ENCODE peak calls at places on chromosomes 13 and 19, in six cellular contexts. F is suprapubic skin, H is uterus, S is transverse colon, I is esophagus squamous epithelium, M is HCT116. W is an unnamed sample.

GRCh38 chr13:50598338-50598737 is 245.2 kb downstream of the DLEU7 start:
- DNase-seq in I (no peak), F (no peak), M (no peak), S (no peak), H (no peak), W (no peak)

GRCh38 chr13:24271611-24272451 is 37.5 kb upstream of the C1QTNF9 start:
- DNase-seq in I (no peak), F (no peak), M (no peak), H (peak; percentile 51), S (peak; percentile 72), W (no peak)

GRCh38 chr13:20231839-20232555 is at the start of gene GJB6:
- DNase-seq in S (peak; percentile 32), I (no peak), F (no peak), H (no peak), M (no peak), W (no peak)

GRCh38 chr13:80524447-80525215 is 183.7 kb upstream of the SPRY2 start:
- DNase-seq in I (no peak), M (peak; percentile 15), H (no peak), F (no peak), S (no peak), W (no peak)

GRCh38 chr19:33008738-33009137 is 36.7 kb downstream of the FAAP24 start:
- DNase-seq in F (no peak), H (no peak), S (no peak), M (no peak), I (no peak), W (no peak)

GRCh38 chr19:793775-794174 is 3.5 kb upstream of the PTBP1 start:
- DNase-seq in M (no peak), I (no peak), S (no peak), H (no peak), F (no peak), W (no peak)

GRCh38 chr13:47798194-47798593 is 202.9 kb downstream of the SUCLA2 start:
- DNase-seq in I (no peak), F (no peak), S (no peak), M (no peak), H (no peak), W (no peak)

GRCh38 chr19:40175820-40176219 is 15.4 kb upstream of the MAP3K10 start:
- DNase-seq in F (no peak), M (no peak), I (no peak), H (no peak), S (no peak), W (no peak)

GRCh38 chr19:57559008-57559403 is 657 bp downstream of the ZNF550 start:
- DNase-seq in H (no peak), I (no peak), M (no peak), S (peak; percentile 10), F (no peak), W (peak; percentile 87)

GRCh38 chr19:30784850-30785459 is 412.8 kb downstream of the ZNF536 start:
- DNase-seq in H (peak; percentile 36), I (no peak), S (peak; percentile 65), M (no peak), F (no peak), W (peak; percentile 60)

GRCh38 chr19:55253842-55254624 is 4.8 kb downstream of the PPP6R1 start:
- DNase-seq in H (no peak), M (no peak), F (no peak), S (peak; percentile 69), I (no peak), W (no peak)

GRCh38 chr19:27745978-27746542 is 1466.9 kb downstream of the UQCRFS1 start:
- DNase-seq in I (no peak), H (no peak), M (no peak), S (no peak), F (peak; percentile 17), W (no peak)

GRCh38 chr19:12364391-12365093 is 941 bp downstream of the ZNF442 start:
- DNase-seq in I (no peak), M (no peak), H (peak; percentile 16), F (peak; percentile 66), S (peak; percentile 15), W (no peak)

GRCh38 chr19:2061093-2061935 is 10.3 kb upstream of the MKNK2 start:
- DNase-seq in H (peak; percentile 99), F (peak; percentile 100), M (peak; percentile 93), I (peak; percentile 97), S (peak; percentile 100), W (peak; percentile 94)
- TF ChIP-seq POLR2A in H (peak; percentile 98), F (no peak), M (peak; percentile 56), I (no peak), S (peak; percentile 82), W (peak; percentile 14)

GRCh38 chr13:28528848-28529247 is 33.9 kb upstream of the FLT1 start:
- DNase-seq in H (no peak), M (no peak), F (no peak), S (no peak), I (no peak), W (no peak)

GRCh38 chr13:28528388-28528787 is 33.5 kb upstream of the FLT1 start:
- DNase-seq in F (no peak), I (no peak), S (no peak), H (no peak), M (no peak), W (no peak)

GRCh38 chr13:28526876-28527275 is 31.9 kb upstream of the FLT1 start:
- DNase-seq in H (no peak), F (no peak), I (no peak), S (no peak), M (no peak), W (no peak)

GRCh38 chr13:28527629-28528028 is 32.7 kb upstream of the FLT1 start:
- DNase-seq in F (no peak), S (no peak), M (no peak), I (no peak), H (no peak), W (no peak)

GRCh38 chr13:28522871-28523270 is 27.9 kb upstream of the FLT1 start:
- DNase-seq in S (no peak), F (no peak), I (no peak), H (no peak), M (no peak), W (no peak)
- TF ChIP-seq POLR2A in S (no peak), F (no peak), I (no peak), H (no peak), M (no peak), W (no peak)

GRCh38 chr19:19137556-19138109 is 645 bp downstream of the TMEM161A start:
- DNase-seq in I (no peak), H (no peak), F (no peak), S (no peak), M (no peak), W (no peak)

GRCh38 chr19:19134687-19135158 is 3.6 kb downstream of the TMEM161A start:
- DNase-seq in S (no peak), I (no peak), H (no peak), F (no peak), M (no peak), W (no peak)

GRCh38 chr19:19139876-19140229 is 1.6 kb upstream of the TMEM161A start:
- DNase-seq in S (no peak), I (no peak), H (no peak), F (no peak), M (no peak), W (no peak)

GRCh38 chr19:19140476-19140875 is 2.2 kb upstream of the TMEM161A start:
- DNase-seq in H (no peak), F (no peak), M (no peak), S (no peak), I (no peak), W (no peak)

GRCh38 chr19:19138110-19138981 is at the start of gene TMEM161A:
- DNase-seq in H (peak; percentile 98), M (peak; percentile 98), I (peak; percentile 88), F (peak; percentile 98), S (peak; percentile 98), W (peak; percentile 100)
- TF ChIP-seq POLR2A in H (peak; percentile 60), M (peak; percentile 89), I (no peak), F (no peak), S (peak; percentile 60), W (peak; percentile 69)

GRCh38 chr19:3970808-3971598 is at the start of gene DAPK3:
- DNase-seq in S (peak; percentile 98), I (peak; percentile 81), M (peak; percentile 96), F (peak; percentile 97), H (peak; percentile 98), W (peak; percentile 84)
- TF ChIP-seq POLR2A in S (peak; percentile 90), I (no peak), M (no peak), F (no peak), H (peak; percentile 100), W (peak; percentile 66)

DNA sequence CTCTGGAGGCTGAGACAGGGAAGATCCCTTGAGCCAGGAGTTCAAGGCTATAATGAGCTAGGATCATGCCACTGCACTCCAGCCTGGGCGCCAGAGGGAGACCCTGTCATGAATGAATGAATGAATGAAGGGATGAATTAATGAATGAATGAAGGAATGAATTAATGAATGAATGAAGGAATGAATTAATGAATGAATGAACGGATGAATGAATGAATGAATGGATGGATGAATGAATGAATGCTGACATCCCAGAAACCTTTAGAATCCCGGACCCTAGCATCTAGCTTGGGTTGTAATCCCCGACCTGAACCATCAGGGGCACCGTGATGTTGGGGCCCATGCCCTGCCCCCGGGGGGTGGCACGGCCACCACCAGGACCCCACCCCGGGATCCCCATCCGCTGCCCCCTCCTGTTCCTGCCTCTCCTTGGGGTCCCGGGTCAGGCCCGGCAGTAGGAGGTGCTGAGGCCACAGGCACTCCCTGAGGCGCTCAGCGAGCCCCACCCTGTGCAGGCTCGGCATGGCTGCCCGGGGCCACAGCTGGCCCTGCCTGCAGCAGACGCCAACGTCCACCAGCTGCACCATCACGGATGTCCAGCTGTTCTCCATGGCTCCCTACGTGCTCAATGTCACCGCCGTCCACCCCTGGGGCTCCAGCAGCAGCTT is 3.4 kb downstream of the EBI3 start:
- DNase-seq in I (no peak), F (no peak), H (no peak), S (no peak), M (no peak), W (no peak)
- TF ChIP-seq POLR2A in I (no peak), F (no peak), H (no peak), S (no peak), M (no peak), W (no peak)

DNA sequence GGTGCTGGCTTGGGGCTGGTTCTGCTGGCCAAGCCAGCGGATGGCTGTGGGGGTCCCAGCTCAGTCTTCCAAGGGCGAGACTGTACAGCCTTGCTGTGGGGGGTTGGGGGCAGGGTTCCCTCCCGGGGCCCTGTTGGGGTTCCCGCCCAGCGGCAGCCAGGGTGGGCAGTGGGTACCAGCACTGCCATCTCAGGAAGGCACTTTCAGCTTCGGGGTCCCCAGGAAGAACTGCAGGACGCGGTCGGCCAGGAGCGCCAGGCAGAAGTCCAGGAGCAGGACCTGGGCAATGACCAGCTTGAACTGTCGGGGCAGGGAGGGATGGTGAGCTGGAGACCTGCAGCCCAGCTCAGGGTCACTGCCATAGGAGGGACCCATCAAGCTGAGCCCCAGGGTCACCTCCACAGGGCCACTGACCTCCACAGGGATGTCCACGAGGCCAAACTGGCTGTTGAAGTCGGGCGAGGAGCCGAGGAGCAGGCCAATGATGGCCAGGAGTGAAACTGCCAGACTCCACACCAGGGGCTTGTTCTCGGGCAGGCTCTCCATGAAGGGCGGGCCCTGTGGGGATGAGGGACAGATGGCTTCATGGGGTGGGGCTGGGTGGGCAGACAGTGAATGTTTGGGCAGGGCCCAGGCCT is 1.9 kb upstream of the GMIP start:
- DNase-seq in I (no peak), F (peak; percentile 61), S (no peak), H (no peak), M (no peak), W (no peak)
- TF ChIP-seq POLR2A in I (no peak), F (no peak), S (no peak), H (no peak), M (no peak), W (no peak)

DNA sequence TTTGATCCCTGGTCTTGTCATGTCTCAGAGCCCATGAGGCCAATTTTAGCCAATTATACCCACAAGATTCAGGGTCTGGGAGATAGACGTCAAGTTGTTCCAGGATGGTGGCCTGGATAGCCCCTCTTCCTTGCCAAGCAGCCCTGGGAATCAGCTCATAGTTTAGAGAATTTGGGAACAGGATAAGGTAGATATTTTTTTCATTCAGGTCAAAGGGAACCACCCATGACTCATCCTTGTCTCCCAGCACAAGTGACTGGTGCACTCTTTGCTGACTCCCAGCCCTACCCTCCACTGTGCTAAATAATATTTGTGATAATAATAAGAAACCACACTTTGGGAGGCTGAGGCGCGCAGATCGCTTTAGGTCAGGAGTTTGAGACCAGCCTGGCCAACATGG is 17.1 kb upstream of the S1PR4 start:
- DNase-seq in I (no peak), S (no peak), F (no peak), M (no peak), H (no peak), W (peak; percentile 89)
- TF ChIP-seq POLR2A in I (no peak), S (no peak), F (no peak), M (no peak), H (no peak), W (no peak)

W was measured in H54.